ENCODE peak calls at places on chromosome 9, in four cellular contexts. V, K, W and I are unnamed samples.

GRCh38 chr9:36398745-36399144 is 1.3 kb downstream of the RNF38 start:
- DNase-seq in V (peak; percentile 70), K (no peak), W (no peak), I (no peak)

GRCh38 chr9:16461231-16461840 is 409.1 kb downstream of the BNC2 start:
- DNase-seq in V (peak; percentile 35), K (no peak), W (no peak), I (no peak)

GRCh38 chr9:92481029-92481633 is 1.2 kb downstream of the ASPN start:
- DNase-seq in V (no peak), K (no peak), W (no peak), I (no peak)

GRCh38 chr9:86604741-86605140 is 250.5 kb upstream of the TUT7 start:
- DNase-seq in V (peak; percentile 28), K (no peak), W (no peak), I (no peak)

GRCh38 chr9:119159386-119159785 is 209.8 kb downstream of the BRINP1 start:
- DNase-seq in V (no peak), K (no peak), W (no peak), I (no peak)

GRCh38 chr9:122179054-122179689 is 19.5 kb downstream of the MORN5 start:
- DNase-seq in V (no peak), K (no peak), W (no peak), I (no peak)

GRCh38 chr9:78210841-78211301 is 25.0 kb upstream of the CEP78 start:
- DNase-seq in V (no peak), K (no peak), W (no peak), I (no peak)

GRCh38 chr9:106677374-106677773 is 185.6 kb upstream of the ZNF462 start:
- DNase-seq in V (no peak), K (no peak), W (no peak), I (no peak)

GRCh38 chr9:94639045-94639995 is at the start of gene FBP1:
- DNase-seq in V (no peak), K (no peak), W (no peak), I (no peak)

GRCh38 chr9:631596-631995 is 209.9 kb upstream of the DMRT1 start:
- DNase-seq in V (peak; percentile 44), K (no peak), W (no peak), I (no peak)

GRCh38 chr9:128786681-128787582 is at the start of gene TBC1D13:
- DNase-seq in V (peak; percentile 70), K (peak; percentile 88), W (peak; percentile 73), I (peak; percentile 77)

GRCh38 chr9:80964374-80964773 is 725.0 kb downstream of the TLE1 start:
- DNase-seq in V (no peak), K (no peak), W (no peak), I (no peak)